ENCODE peak calls at places on chromosomes 5 and 9, in eight cellular contexts. N is midbrain; C is stomach; K is activated CD4-positive, CD25-positive, alpha-beta regulatory T cell treated with anti-CD3 and anti-CD28 coated beads, Interleukin-2, amount 50 U/mL, for 72 hours; T is mesothelial cell of epicardium; X is activated naive CD4-positive, alpha-beta T cell; O is activated CD4-positive, alpha-beta T cell treated with anti-CD3 and anti-CD28 coated beads, Interleukin-2, amount 50 U/mL, for 48 hours; S is mucosa of descending colon. Z is an unnamed sample.

GRCh38 chr5:103560826-103561225 is 1.8 kb downstream of the NUDT12 start:
- DNase-seq in X (no peak), S (no peak), T (no peak), N (no peak), O (no peak), C (no peak), K (no peak), Z (no peak)

GRCh38 chr5:61334224-61335196 is 2.5 kb downstream of the ZSWIM6 start:
- DNase-seq in S (no peak), K (no peak), O (no peak), C (no peak), X (no peak), T (no peak), N (peak; percentile 61), Z (no peak)

GRCh38 chr9:137312852-137313325 is 10.8 kb upstream of the NRARP start:
- DNase-seq in N (no peak), X (no peak), C (no peak), O (no peak), T (no peak), S (peak; percentile 45), K (peak; percentile 31), Z (no peak)

GRCh38 chr5:115686692-115687054 is 60.8 kb upstream of the TMED7 start:
- DNase-seq in X (no peak), N (no peak), K (no peak), O (no peak), T (no peak), C (no peak), S (no peak), Z (no peak)

GRCh38 chr5:96590796-96591195 is 71.4 kb upstream of the CAST start:
- DNase-seq in S (no peak), N (no peak), O (no peak), C (no peak), T (no peak), X (no peak), K (no peak), Z (no peak)

GRCh38 chr5:2022436-2022835 is 139.7 kb upstream of the IRX4 start:
- DNase-seq in S (no peak), K (no peak), C (no peak), X (no peak), T (no peak), O (no peak), N (no peak), Z (no peak)

GRCh38 chr5:39353714-39354399 is 10.4 kb downstream of the C9 start:
- DNase-seq in O (no peak), K (no peak), S (no peak), T (no peak), X (no peak), C (no peak), N (no peak), Z (no peak)

GRCh38 chr9:135198889-135199288 is 111.4 kb downstream of the OLFM1 start:
- DNase-seq in K (no peak), O (no peak), S (no peak), X (no peak), T (no peak), N (no peak), C (no peak), Z (no peak)

GRCh38 chr5:6184481-6184880 is 193.9 kb downstream of the MED10 start:
- DNase-seq in S (no peak), C (no peak), X (no peak), N (no peak), K (no peak), O (no peak), T (no peak), Z (no peak)

GRCh38 chr9:109771084-109771483 is 8.9 kb upstream of the PALM2AKAP2 start:
- DNase-seq in X (no peak), S (no peak), O (no peak), T (no peak), C (no peak), N (no peak), K (no peak), Z (no peak)

GRCh38 chr5:58085800-58086199 is 374.1 kb downstream of the PLK2 start:
- DNase-seq in K (no peak), T (no peak), C (peak; percentile 33), O (no peak), S (no peak), N (no peak), X (no peak), Z (no peak)

GRCh38 chr9:25964239-25964638 is 286.0 kb upstream of the TUSC1 start:
- DNase-seq in N (peak; percentile 11), C (no peak), O (no peak), S (no peak), X (no peak), T (no peak), K (no peak), Z (peak; percentile 62)

GRCh38 chr9:16100596-16101091 is 547.8 kb downstream of the CCDC171 start:
- DNase-seq in T (no peak), K (no peak), O (no peak), N (peak; percentile 31), S (peak; percentile 32), X (no peak), C (no peak), Z (no peak)

GRCh38 chr5:107365355-107366109 is 305.2 kb downstream of the EFNA5 start:
- DNase-seq in C (no peak), N (no peak), X (no peak), K (no peak), S (no peak), O (no peak), T (no peak), Z (peak; percentile 40)

GRCh38 chr5:78750281-78750680 is 101.7 kb upstream of the LHFPL2 start:
- DNase-seq in O (no peak), X (no peak), C (no peak), S (no peak), N (no peak), K (no peak), T (no peak), Z (no peak)

GRCh38 chr9:24832307-24832706 is 286.6 kb upstream of the IZUMO3 start:
- DNase-seq in X (no peak), O (no peak), C (no peak), S (no peak), T (no peak), K (no peak), N (no peak), Z (peak; percentile 23)

GRCh38 chr5:124816381-124816780 is 69.9 kb upstream of the ZNF608 start:
- DNase-seq in T (no peak), S (no peak), C (no peak), O (no peak), N (no peak), K (no peak), X (no peak), Z (no peak)

GRCh38 chr5:73722224-73722623 is 96.2 kb downstream of the ARHGEF28 start:
- DNase-seq in O (no peak), K (no peak), C (no peak), X (no peak), N (no peak), S (no peak), T (no peak), Z (no peak)

GRCh38 chr9:14769235-14769580 is 46.7 kb upstream of the CER1 start:
- DNase-seq in X (no peak), S (no peak), K (no peak), T (no peak), O (no peak), N (peak; percentile 18), C (no peak), Z (peak; percentile 61)

GRCh38 chr5:2864515-2864914 is 113.0 kb upstream of the IRX2 start:
- DNase-seq in S (no peak), T (no peak), N (no peak), X (no peak), K (no peak), C (no peak), O (no peak), Z (no peak)

GRCh38 chr9:134698587-134699342 is 57.2 kb downstream of the COL5A1 start:
- DNase-seq in T (no peak), N (peak; percentile 52), S (peak; percentile 72), C (peak; percentile 63), X (no peak), O (peak; percentile 62), K (peak; percentile 65), Z (peak; percentile 60)

GRCh38 chr5:98050583-98050982 is 722.9 kb upstream of the RGMB start:
- DNase-seq in K (no peak), T (no peak), N (no peak), X (no peak), C (no peak), O (no peak), S (no peak), Z (no peak)

GRCh38 chr9:73149371-73150067 is 2.1 kb upstream of the ANXA1 start:
- DNase-seq in X (no peak), N (no peak), T (no peak), K (no peak), C (no peak), S (no peak), O (no peak), Z (no peak)

GRCh38 chr9:133485531-133486260 is 6.8 kb upstream of the SLC2A6 start:
- DNase-seq in C (no peak), S (peak; percentile 38), K (no peak), T (no peak), N (no peak), O (peak; percentile 13), X (no peak), Z (peak; percentile 84)

GRCh38 chr5:169088032-169088726 is 212.8 kb downstream of the SLIT3 start:
- DNase-seq in O (no peak), N (no peak), X (no peak), S (no peak), T (no peak), C (no peak), K (no peak), Z (no peak)

GRCh38 chr5:35926389-35927051 is 11.9 kb downstream of the CAPSL start:
- DNase-seq in C (peak; percentile 28), K (peak; percentile 54), O (peak; percentile 62), T (no peak), X (no peak), N (peak; percentile 75), S (no peak), Z (peak; percentile 80)

GRCh38 chr9:20024159-20024571 is 235.3 kb upstream of the SLC24A2 start:
- DNase-seq in K (no peak), O (no peak), T (no peak), S (no peak), C (no peak), N (no peak), X (no peak), Z (no peak)

GRCh38 chr9:136994885-136995224 is 1.5 kb downstream of the CLIC3 start:
- DNase-seq in C (no peak), S (peak; percentile 51), X (no peak), K (no peak), N (no peak), T (no peak), O (no peak), Z (no peak)

GRCh38 chr9:4371108-4371507 is 71.2 kb upstream of the GLIS3 start:
- DNase-seq in K (no peak), C (no peak), S (no peak), T (no peak), X (no peak), N (no peak), O (no peak), Z (no peak)

GRCh38 chr9:99040254-99040653 is 64.7 kb upstream of the TGFBR1 start:
- DNase-seq in C (no peak), N (no peak), O (no peak), X (no peak), T (no peak), K (no peak), S (no peak), Z (no peak)

GRCh38 chr5:81140942-81141341 is 92.2 kb upstream of the CKMT2 start:
- DNase-seq in O (no peak), X (no peak), T (no peak), C (no peak), S (no peak), N (no peak), K (no peak), Z (no peak)

GRCh38 chr5:97019435-97020117 is 83.7 kb downstream of the LNPEP start:
- DNase-seq in K (no peak), N (no peak), O (no peak), C (no peak), S (no peak), X (no peak), T (no peak), Z (no peak)

GRCh38 chr5:154264549-154265196 is 74.1 kb downstream of the GALNT10 start:
- DNase-seq in S (no peak), X (no peak), K (no peak), C (no peak), T (no peak), N (no peak), O (no peak), Z (no peak)

GRCh38 chr5:11222169-11222568 is 461.1 kb upstream of the DAP start:
- DNase-seq in C (no peak), S (no peak), K (no peak), T (no peak), O (no peak), N (peak; percentile 18), X (no peak), Z (no peak)

Z was measured in OCI-LY7.